ENCODE peak calls at places on chromosomes 7 and 10, in four cellular contexts. E is IMR-90, Y is neural progenitor cell, B is endodermal cell. T is an unnamed sample.

GRCh38 chr10:43252166-43252784 is 14.6 kb downstream of the RASGEF1A start:
- DNase-seq in B (peak; percentile 35), E (no peak), Y (no peak), T (no peak)

GRCh38 chr10:132309466-132309865 is 1.7 kb upstream of the STK32C start:
- DNase-seq in E (no peak), B (no peak), Y (no peak), T (no peak)

GRCh38 chr7:33639552-33640197 is 265.7 kb upstream of the BMPER start:
- DNase-seq in B (peak; percentile 63), E (no peak), Y (no peak), T (no peak)

GRCh38 chr7:33743594-33743993 is 161.7 kb upstream of the BMPER start:
- DNase-seq in B (no peak), E (peak; percentile 98), Y (no peak), T (no peak)

GRCh38 chr10:91875779-91876178 is 33.5 kb downstream of the FGFBP3 start:
- DNase-seq in E (no peak), B (no peak), Y (no peak), T (no peak)

GRCh38 chr7:102230593-102230992 is 56.1 kb upstream of the SH2B2 start:
- DNase-seq in E (peak; percentile 81), Y (no peak), B (no peak), T (no peak)

GRCh38 chr10:69425513-69426298 is 9.0 kb upstream of the TACR2 start:
- DNase-seq in E (no peak), Y (no peak), B (no peak), T (peak; percentile 7)

GRCh38 chr10:5775705-5776104 is 37.5 kb downstream of the GDI2 start:
- DNase-seq in B (no peak), E (no peak), Y (no peak), T (peak; percentile 54)

GRCh38 chr7:50209461-50210161 is 94.9 kb upstream of the IKZF1 start:
- DNase-seq in B (peak; percentile 16), Y (no peak), E (no peak), T (no peak)

GRCh38 chr10:4197676-4198075 is 412.7 kb upstream of the KLF6 start:
- DNase-seq in E (no peak), B (no peak), Y (no peak), T (no peak)

GRCh38 chr10:17074548-17074860 is 55.1 kb downstream of the CUBN start:
- DNase-seq in Y (no peak), B (no peak), E (peak; percentile 52), T (no peak)

GRCh38 chr10:124640538-124641231 is 103.5 kb downstream of the FAM53B start:
- DNase-seq in E (no peak), Y (peak; percentile 67), B (no peak), T (no peak)

GRCh38 chr10:124642076-124642710 is 102.0 kb downstream of the FAM53B start:
- DNase-seq in Y (no peak), E (no peak), B (no peak), T (no peak)

GRCh38 chr10:124639646-124640045 is 104.5 kb downstream of the FAM53B start:
- DNase-seq in Y (no peak), E (no peak), B (no peak), T (no peak)

GRCh38 chr10:124640056-124640455 is 104.1 kb downstream of the FAM53B start:
- DNase-seq in B (no peak), E (no peak), Y (no peak), T (no peak)

DNA sequence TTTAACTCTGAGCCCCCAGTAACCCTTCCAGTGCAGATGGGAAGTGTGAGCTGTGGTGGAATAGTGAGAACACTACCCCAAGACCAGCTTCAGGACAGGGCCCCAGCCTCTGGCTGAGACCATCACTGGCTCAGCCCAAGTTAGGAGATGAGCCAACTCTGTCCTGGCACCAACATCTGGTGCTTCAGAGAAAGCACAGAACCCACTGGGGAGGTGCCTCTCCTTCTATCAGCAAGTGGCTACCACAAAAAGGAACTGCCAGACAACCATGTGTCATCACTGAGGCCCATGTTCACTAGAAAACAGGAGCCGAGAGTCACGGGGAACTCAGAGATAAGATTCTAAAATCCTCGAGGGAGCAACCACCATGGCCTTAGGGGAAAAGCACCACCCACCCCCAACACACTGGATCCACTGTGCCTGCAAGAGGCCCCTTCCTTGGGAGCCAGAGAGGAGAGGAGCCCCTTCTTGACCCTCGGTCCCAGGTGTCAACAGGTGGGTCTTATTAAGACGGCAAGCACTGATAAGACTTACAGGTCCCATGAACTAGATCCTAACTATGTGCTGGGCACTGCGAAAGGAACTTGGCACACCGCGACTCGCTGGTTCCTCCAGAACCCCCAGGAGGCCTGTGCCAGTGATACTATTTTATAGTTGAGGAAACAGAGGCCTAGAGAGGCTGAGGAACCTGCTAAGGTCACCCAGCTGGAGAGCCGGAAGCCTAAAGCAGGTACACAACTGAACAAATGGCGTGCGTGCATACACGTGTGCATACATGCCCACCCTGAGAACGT is 102.7 kb downstream of the FAM53B start:
- DNase-seq in E (peak; percentile 62), Y (no peak), B (no peak), T (peak; percentile 49)
- H3K4me3 ChIP-seq in E (no peak overlapping the region), Y (no peak overlapping the region), B (no peak overlapping the region), T (peak overlapping the region; percentile 1)

DNA sequence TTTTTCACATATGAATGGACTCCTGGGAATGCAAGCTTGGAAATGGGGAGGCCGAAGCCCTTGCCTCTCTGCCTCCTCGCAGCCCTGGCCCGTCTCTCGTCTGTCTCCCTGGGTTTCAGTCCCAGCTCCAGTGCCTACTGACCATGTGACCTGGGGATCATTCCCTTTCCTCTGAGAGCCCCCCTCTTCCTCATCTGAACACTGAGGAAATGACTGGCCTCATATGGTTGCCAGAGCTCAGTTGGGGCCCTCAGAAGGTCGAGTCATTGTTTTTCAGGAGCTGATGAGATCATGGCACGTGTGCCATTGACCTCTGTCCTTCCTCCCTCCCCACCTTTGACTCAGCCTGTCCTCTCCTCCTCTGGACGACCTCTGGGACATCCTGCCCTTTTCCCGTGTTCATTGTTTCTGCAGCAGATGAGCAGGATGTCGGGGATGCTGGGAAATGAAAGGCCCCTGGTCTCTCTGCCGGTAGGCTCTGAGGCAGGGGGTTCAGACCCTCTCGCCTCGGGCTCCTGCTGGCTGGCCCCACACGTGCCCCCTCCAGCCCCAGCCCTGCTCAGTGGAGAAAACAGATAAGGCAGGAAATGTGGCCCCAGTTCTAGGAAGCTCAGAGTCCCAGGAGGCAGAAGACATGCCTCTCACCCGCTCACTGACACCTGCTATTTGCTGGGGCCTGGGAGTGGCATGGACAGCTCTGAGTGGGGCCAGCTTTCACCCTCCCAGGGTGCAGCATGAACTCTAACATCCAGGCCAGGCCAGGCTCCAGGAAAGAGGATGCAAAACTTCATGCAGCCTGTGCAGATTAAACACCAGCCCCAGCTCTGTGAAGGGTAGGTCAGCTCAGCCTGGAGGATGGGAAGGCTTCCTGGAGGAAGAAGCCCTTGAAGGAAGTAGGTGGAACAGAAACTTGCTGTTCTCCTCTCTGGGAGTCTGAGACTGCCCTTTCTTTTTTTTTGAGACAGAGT is 8.3 kb upstream of the PPP1R35 start:
- DNase-seq in Y (no peak), E (peak; percentile 74), B (peak; percentile 57), T (no peak)
- H3K27ac ChIP-seq in Y (no peak overlapping the region), E (peak overlapping the region; percentile 46), B (peak overlapping the region; percentile 41), T (peak overlapping the region; percentile 48)

DNA sequence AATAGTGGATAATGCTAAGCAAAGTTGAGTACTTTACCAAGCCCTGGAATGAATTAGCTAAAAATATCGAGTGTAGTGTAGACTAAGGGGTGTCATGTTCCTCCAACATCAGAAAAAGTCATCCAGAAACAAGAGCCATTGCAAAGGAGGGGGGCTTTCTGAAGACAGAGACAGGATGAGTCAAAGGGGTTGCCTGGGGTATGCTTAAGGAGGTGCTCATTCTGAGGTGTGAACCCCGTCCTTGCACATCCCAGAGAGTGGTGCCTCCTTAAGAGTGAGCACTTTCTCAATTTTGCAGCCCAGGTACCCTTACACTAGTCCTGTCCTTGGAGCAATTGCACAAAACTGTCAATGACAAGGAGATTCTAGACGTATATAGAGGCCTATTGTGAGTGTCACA is 43.1 kb upstream of the C10orf71 start:
- DNase-seq in Y (no peak), B (no peak), E (no peak), T (no peak)
- H3K4me1 ChIP-seq in Y (peaks cover 4% of the 10 kb centered on the region), B (no peaks in the 10 kb centered on the region), E (no peaks in the 10 kb centered on the region), T (peaks cover 16% of the 10 kb centered on the region)

DNA sequence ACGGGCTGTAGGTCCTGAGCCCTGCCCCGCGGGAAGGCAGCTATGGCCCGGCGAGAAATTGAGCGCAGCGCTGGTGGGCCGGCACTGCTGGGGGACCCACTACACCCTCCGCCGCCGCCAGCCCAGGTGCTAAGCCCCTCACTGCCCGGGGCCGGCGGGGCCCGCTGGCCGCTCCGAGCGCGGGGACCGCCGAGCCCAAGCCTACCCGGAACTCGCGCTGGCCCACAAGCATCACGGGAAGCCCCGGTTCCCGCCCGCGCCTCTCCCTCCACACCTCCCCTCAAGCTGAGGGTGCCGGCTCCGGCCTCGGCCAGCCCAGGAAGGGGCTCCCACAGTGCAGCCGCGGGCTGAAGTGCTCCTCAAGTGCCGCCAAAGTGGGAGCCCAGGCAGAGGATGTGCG is 5.5 kb upstream of the CACUL1 start:
- DNase-seq in Y (peak; percentile 29), B (peak; percentile 75), E (no peak), T (no peak)
- H3K4me3 ChIP-seq in Y (peak overlapping the region; percentile 33), B (no peak overlapping the region), E (no peak overlapping the region), T (no peak overlapping the region)

T was measured in CD8-positive, alpha-beta memory T cell.